ENCODE peak calls at places on chromosomes 2 and 18, in six cellular contexts. S is thyroid gland; F is AG10803; N is CD8-positive, alpha-beta T cell; Z is GM12865; R is BE2C. K is an unnamed sample.

GRCh38 chr2:11681722-11682589 is 12.0 kb upstream of the NTSR2 start:
- DNase-seq in S (peak), F (no peak), N (peak), Z (peak), R (peak), K (no peak)

GRCh38 chr2:167294031-167294774 is 405.9 kb downstream of the XIRP2 start:
- DNase-seq in S (peak), F (no peak), N (no peak), Z (no peak), R (peak), K (peak)

GRCh38 chr2:237941239-237941638 is 25.6 kb upstream of the UBE2F start:
- DNase-seq in S (no peak), F (no peak), N (no peak), Z (no peak), R (no peak), K (no peak)

GRCh38 chr2:170703776-170704476 is 11.2 kb upstream of the SP5 start:
- DNase-seq in S (no peak), F (no peak), N (no peak), Z (no peak), R (no peak), K (no peak)

GRCh38 chr2:66771359-66771978 is 336.5 kb downstream of the MEIS1 start:
- DNase-seq in S (no peak), F (no peak), N (no peak), Z (no peak), R (no peak), K (peak)

GRCh38 chr18:51614033-51614432 is 416.6 kb upstream of the MEX3C start:
- DNase-seq in S (no peak), F (no peak), N (no peak), Z (no peak), R (peak), K (peak)

GRCh38 chr2:70247364-70248144 is 874 bp downstream of the TIA1 start:
- DNase-seq in S (no peak), F (peak), N (no peak), Z (peak), R (no peak), K (peak)

GRCh38 chr2:238497610-238498005 is 70.9 kb downstream of the ASB1 start:
- DNase-seq in S (no peak), F (no peak), N (no peak), Z (no peak), R (no peak), K (no peak)

GRCh38 chr2:142944721-142945120 is 67.3 kb downstream of the KYNU start:
- DNase-seq in S (no peak), F (peak), N (no peak), Z (no peak), R (no peak), K (no peak)

GRCh38 chr2:39405364-39405763 is 31.7 kb downstream of the MAP4K3 start:
- DNase-seq in S (no peak), F (no peak), N (no peak), Z (no peak), R (no peak), K (no peak)

GRCh38 chr2:118321436-118322100 is 233.3 kb downstream of the INSIG2 start:
- DNase-seq in S (no peak), F (no peak), N (no peak), Z (no peak), R (no peak), K (no peak)
- TF ChIP-seq CTCF in S (no peak), F (no peak), N (no peak), Z (no peak), R (no peak), K (no peak)

GRCh38 chr2:74379851-74380789 is at the start of gene DCTN1:
- DNase-seq in S (peak), F (peak), N (no peak), Z (peak), R (peak), K (peak)
- H3K4me3 ChIP-seq in S (no peak), F (peak), N (peak), Z (no peak), R (peak), K (peak)

GRCh38 chr2:178674122-178674521 is 133.1 kb downstream of the TTN start:
- DNase-seq in S (no peak), F (no peak), N (no peak), Z (no peak), R (no peak), K (no peak)
- TF ChIP-seq CTCF in S (no peak), F (no peak), N (no peak), Z (no peak), R (peak), K (no peak)

DNA sequence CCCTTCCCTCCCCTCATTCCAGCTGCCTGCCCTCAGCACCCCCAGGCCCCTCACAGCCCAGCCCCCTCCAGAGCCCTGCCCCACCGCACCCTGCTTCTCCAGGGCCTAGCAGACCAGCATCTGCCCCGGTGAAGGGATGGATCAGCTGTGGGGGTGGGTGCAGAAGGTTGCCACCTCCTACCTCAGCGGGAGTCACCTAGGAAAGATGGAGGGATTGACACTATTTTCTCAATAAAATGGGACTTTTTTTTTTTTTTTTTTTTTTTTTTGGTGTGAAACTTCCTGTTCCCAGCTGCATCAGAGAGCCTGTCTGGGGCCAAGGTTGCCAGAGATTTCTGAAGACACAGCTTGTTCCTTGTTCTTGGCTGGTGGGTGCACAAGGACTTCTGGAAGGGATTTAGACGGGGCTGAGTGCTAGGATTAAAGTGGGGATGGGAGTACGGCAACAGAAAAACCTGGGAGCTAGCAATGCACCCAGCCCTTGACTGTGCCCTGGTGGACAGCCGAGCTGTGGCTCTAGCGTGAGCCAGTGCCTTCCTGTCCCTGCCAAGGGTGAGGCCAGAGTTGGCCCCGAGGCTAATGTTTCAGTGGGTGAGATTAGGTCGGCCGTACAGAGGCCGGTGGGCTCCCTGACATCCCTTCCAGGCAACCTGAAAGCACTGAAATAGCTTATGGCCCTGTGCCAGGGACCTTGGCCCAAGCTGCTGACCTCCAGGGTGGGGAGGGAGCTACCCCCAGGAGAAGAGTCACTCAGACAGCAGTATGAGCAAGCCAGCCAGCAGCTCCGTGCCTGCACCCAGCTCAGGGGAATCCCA is 4.5 kb downstream of the B3GNT7 start:
- DNase-seq in S (peak), F (peak), N (no peak), Z (no peak), R (peak), K (no peak)
- H3K4me3 ChIP-seq in S (no peak), F (no peak), N (no peak), Z (no peak), R (peak), K (no peak)

DNA sequence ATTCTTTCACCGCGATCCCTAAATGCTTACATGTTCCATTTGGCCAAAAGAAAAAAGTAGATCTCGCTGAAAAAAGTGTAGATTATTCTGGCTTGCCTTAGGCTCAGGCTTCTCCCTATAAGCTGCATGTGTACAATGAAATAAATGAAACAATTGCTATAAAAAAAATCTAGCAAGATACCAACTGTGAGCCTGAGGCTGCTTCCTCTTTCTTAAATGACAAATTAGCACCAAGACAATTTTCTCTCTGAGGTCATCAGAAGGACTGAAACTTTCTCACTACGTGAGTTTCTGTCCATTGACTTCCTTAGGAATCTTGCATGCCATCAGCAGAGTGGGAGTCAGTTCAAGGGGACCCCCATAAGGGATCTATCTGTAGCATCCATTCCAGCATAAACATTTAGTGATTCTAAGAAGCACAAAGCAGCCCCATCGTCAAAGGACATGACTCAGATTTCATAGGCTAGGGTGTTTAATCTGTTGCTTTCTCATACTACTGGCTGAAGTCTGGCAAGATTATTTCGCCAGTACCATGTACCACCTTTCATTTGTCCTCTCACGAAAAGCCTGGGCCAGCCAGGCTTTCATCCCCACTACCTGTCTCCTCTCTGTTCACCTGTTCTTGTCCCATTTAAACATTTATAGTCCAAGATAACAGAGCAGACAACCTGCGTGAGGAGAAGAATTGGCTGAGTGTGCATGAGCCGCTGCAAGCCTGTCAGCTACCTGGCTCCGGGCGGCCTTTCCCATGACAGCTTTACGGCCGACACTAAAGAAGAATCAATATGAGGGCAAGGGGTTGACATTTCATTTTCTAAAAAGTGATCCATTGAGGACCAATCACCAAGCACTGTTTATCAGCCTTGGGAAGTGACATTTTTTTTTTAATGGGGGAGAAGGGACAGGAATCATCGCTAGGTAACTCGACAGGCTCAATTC is 120.0 kb downstream of the EPHA4 start:
- DNase-seq in S (no peak), F (no peak), N (no peak), Z (no peak), R (no peak), K (no peak)
- TF ChIP-seq CTCF in S (no peak), F (no peak), N (no peak), Z (no peak), R (no peak), K (no peak)

DNA sequence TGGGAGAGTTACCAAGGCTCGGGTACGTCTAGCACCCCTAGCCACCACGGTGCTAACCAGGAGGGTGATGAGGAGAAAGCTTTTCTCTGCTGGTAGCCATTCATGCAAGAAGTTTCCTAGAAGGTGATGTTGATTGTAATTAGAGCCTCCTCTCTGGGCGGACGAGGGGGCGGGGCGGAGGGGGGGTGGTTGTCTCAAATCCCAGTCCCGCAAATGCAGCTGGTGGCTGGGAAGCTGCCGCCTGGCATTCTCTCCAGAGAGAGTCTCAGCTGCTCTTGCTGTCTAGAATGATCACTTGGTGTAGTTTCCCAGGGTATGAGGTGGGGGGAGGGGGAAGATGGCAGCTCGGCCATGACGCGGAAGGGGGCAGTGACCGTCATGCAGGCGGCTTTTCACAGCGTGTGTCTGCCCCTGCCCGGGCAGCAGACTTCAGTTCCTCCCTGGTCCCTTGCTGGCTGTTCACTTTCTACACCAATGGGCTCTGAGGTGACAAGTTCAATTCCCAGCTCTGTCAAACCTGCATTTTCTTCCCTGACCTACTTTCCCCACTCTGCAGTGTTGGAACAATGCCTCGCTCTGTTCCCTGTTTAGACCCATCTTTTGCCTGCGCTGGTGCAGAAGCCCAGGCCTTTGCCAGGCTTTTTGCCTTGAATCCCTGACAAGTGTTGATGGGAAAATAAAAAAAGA is 61.5 kb upstream of the KLF7 start:
- DNase-seq in S (peak), F (peak), N (no peak), Z (peak), R (no peak), K (peak)
- H3K4me3 ChIP-seq in S (no peak), F (no peak), N (no peak), Z (peak), R (no peak), K (no peak)

GRCh38 chr2:107597507-107597906 is 229.2 kb upstream of the RGPD4 start:
- DNase-seq in S (no peak), F (no peak), N (no peak), Z (no peak), R (no peak), K (no peak)

GRCh38 chr2:107607054-107607453 is 219.6 kb upstream of the RGPD4 start:
- DNase-seq in S (no peak), F (no peak), N (no peak), Z (no peak), R (no peak), K (no peak)

DNA sequence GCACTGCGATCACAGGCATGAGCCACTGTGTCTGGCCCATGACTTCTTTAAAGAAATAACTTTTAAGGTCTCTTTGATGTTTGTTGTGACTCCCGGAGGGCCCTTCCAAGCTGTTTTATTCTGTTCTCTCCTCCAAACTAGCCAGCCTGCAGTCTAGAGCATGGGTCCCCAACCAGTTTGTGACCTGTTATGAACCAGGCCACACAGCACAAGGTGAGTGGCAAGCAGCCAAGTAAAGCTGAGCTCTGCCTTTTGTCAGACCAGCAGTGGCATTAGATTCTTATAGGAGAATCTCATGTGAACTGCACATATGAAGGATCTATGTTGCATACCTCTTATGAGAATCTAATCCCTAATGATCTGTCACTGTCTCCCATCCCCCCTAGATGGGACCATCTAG is 223.9 kb upstream of the RGPD4 start:
- DNase-seq in S (peak), F (no peak), N (no peak), Z (no peak), R (no peak), K (no peak)
- TF ChIP-seq CTCF in S (no peak), F (no peak), N (no peak), Z (no peak), R (no peak), K (no peak)

GRCh38 chr2:160989778-160990177 is 170.4 kb upstream of the TANK start:
- DNase-seq in S (no peak), F (peak), N (no peak), Z (no peak), R (no peak), K (no peak)
- H3K4me3 ChIP-seq in S (no peak), F (no peak), N (no peak), Z (no peak), R (no peak), K (no peak)

DNA sequence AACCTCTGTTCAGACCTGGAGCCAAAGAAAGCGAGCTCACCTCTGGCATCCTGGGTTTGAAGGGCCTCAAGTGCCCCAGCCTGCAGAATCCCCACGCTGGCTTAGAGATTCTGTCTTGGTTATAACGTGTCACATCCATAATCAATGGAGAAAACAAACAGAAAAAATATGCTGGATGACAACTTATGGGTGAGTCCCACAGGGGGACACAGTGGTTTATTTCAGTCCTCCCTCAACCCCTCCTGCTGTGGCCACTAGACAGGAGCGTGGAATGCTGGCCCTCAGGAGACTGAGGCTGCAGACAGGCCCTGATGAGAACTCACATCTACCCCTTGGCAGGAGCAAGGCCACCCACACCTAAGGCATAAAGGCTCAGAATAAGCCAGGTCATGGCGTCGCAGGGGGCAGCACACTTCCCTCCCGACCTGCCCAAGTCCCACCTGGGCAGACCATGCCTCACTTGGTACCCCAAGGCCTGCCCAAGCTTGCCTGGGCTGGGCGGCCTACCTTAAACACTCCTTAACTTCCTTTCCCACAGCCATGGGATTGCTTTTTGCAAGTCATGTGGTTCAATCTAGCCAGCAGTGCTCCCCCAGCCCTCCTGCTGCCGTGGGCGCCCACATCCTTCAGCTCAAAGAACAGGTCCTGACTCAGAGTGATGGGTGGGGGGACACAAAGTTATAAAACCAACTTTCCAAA is 19.9 kb downstream of the COX7A2L start:
- DNase-seq in S (no peak), F (no peak), N (no peak), Z (no peak), R (no peak), K (no peak)
- TF ChIP-seq CTCF in S (no peak), F (no peak), N (no peak), Z (no peak), R (no peak), K (no peak)

GRCh38 chr2:174901075-174901474 is 104.1 kb downstream of the CHN1 start:
- DNase-seq in S (no peak), F (peak), N (no peak), Z (peak), R (no peak), K (no peak)
- H3K4me3 ChIP-seq in S (no peak), F (peak), N (no peak), Z (no peak), R (no peak), K (no peak)

K was measured in astrocyte of the spinal cord.